ENCODE peak calls at places on chromosomes 12 and 14, in six cellular contexts. One of them, this sample, is unnamed.

GRCh38 chr12:67854351-67854750 is 134.9 kb upstream of the IFNG-AS1 start:
- DNase-seq in breast epithelium: no peak
- DNase-seq in HCT116: no peak
- DNase-seq in GM12878: no peak
- DNase-seq in suprapubic skin: no peak
- DNase-seq in spleen: no peak
- DNase-seq in this sample: no peak

GRCh38 chr12:94228488-94228907 is 80.1 kb downstream of the PLXNC1 start:
- DNase-seq in breast epithelium: no peak
- DNase-seq in HCT116: no peak
- DNase-seq in GM12878: no peak
- DNase-seq in suprapubic skin: no peak
- DNase-seq in spleen: no peak
- DNase-seq in this sample: no peak

GRCh38 chr12:107660861-107661415 is 24.7 kb upstream of the PWP1 start:
- DNase-seq in breast epithelium: no peak
- DNase-seq in HCT116: no peak
- DNase-seq in GM12878: no peak
- DNase-seq in suprapubic skin: no peak
- DNase-seq in spleen: no peak
- DNase-seq in this sample: no peak

GRCh38 chr14:68638817-68639517 is 153.9 kb downstream of the ZFP36L1 start:
- DNase-seq in breast epithelium: no peak
- DNase-seq in HCT116: no peak
- DNase-seq in GM12878: no peak
- DNase-seq in suprapubic skin: peak
- DNase-seq in spleen: no peak
- DNase-seq in this sample: peak

GRCh38 chr14:39154594-39155189 is 15.4 kb downstream of the TRAPPC6B start:
- DNase-seq in breast epithelium: no peak
- DNase-seq in HCT116: no peak
- DNase-seq in GM12878: no peak
- DNase-seq in suprapubic skin: no peak
- DNase-seq in spleen: no peak
- DNase-seq in this sample: no peak

GRCh38 chr12:63977441-63977840 is 132.9 kb downstream of the SRGAP1 start:
- DNase-seq in breast epithelium: no peak
- DNase-seq in HCT116: no peak
- DNase-seq in GM12878: no peak
- DNase-seq in suprapubic skin: no peak
- DNase-seq in spleen: no peak
- DNase-seq in this sample: no peak

GRCh38 chr12:64673490-64674169 is 63.3 kb downstream of the RASSF3 start:
- DNase-seq in breast epithelium: no peak
- DNase-seq in HCT116: no peak
- DNase-seq in GM12878: no peak
- DNase-seq in suprapubic skin: no peak
- DNase-seq in spleen: no peak
- DNase-seq in this sample: no peak

GRCh38 chr12:1912580-1913376 is 5.7 kb downstream of the CACNA2D4 start:
- DNase-seq in breast epithelium: peak
- DNase-seq in HCT116: no peak
- DNase-seq in GM12878: no peak
- DNase-seq in suprapubic skin: no peak
- DNase-seq in spleen: peak
- DNase-seq in this sample: no peak

GRCh38 chr12:109624467-109624866 is 50.9 kb downstream of the MVK start:
- DNase-seq in breast epithelium: no peak
- DNase-seq in HCT116: no peak
- DNase-seq in GM12878: no peak
- DNase-seq in suprapubic skin: no peak
- DNase-seq in spleen: no peak
- DNase-seq in this sample: no peak

GRCh38 chr14:105248368-105249174 is at the start of gene BTBD6:
- DNase-seq in breast epithelium: peak
- DNase-seq in HCT116: peak
- DNase-seq in GM12878: peak
- DNase-seq in suprapubic skin: peak
- DNase-seq in spleen: peak
- DNase-seq in this sample: no peak

GRCh38 chr12:6158263-6158662 is 33.8 kb upstream of the VWF start:
- DNase-seq in breast epithelium: no peak
- DNase-seq in HCT116: no peak
- DNase-seq in GM12878: no peak
- DNase-seq in suprapubic skin: no peak
- DNase-seq in spleen: no peak
- DNase-seq in this sample: no peak

GRCh38 chr14:42138406-42138805 is 531.7 kb downstream of the LRFN5 start:
- DNase-seq in breast epithelium: no peak
- DNase-seq in HCT116: no peak
- DNase-seq in GM12878: no peak
- DNase-seq in suprapubic skin: no peak
- DNase-seq in spleen: no peak
- DNase-seq in this sample: no peak

GRCh38 chr14:54743382-54743781 is 159.2 kb downstream of the GCH1 start:
- DNase-seq in breast epithelium: no peak
- DNase-seq in HCT116: no peak
- DNase-seq in GM12878: no peak
- DNase-seq in suprapubic skin: no peak
- DNase-seq in spleen: no peak
- DNase-seq in this sample: no peak

GRCh38 chr12:93616584-93617101 is 44.2 kb downstream of the SOCS2 start:
- DNase-seq in breast epithelium: no peak
- DNase-seq in HCT116: no peak
- DNase-seq in GM12878: no peak
- DNase-seq in suprapubic skin: no peak
- DNase-seq in spleen: no peak
- DNase-seq in this sample: no peak

GRCh38 chr12:106999444-106999843 is 12.5 kb upstream of the MTERF2 start:
- DNase-seq in breast epithelium: no peak
- DNase-seq in HCT116: no peak
- DNase-seq in GM12878: no peak
- DNase-seq in suprapubic skin: no peak
- DNase-seq in spleen: no peak
- DNase-seq in this sample: no peak

GRCh38 chr14:68636597-68636996 is 156.3 kb downstream of the ZFP36L1 start:
- DNase-seq in breast epithelium: peak
- DNase-seq in HCT116: no peak
- DNase-seq in GM12878: no peak
- DNase-seq in suprapubic skin: peak
- DNase-seq in spleen: peak
- DNase-seq in this sample: peak

GRCh38 chr12:5318874-5319273 is 113.0 kb upstream of the NTF3 start:
- DNase-seq in breast epithelium: no peak
- DNase-seq in HCT116: peak
- DNase-seq in GM12878: no peak
- DNase-seq in suprapubic skin: no peak
- DNase-seq in spleen: no peak
- DNase-seq in this sample: no peak

GRCh38 chr12:106139422-106140141 is 828 bp upstream of the NUAK1 start:
- DNase-seq in breast epithelium: no peak
- DNase-seq in HCT116: peak
- DNase-seq in GM12878: no peak
- DNase-seq in suprapubic skin: peak
- DNase-seq in spleen: peak
- DNase-seq in this sample: no peak

GRCh38 chr12:44379827-44380226 is 496.3 kb downstream of the NELL2 start:
- DNase-seq in breast epithelium: no peak
- DNase-seq in HCT116: no peak
- DNase-seq in GM12878: no peak
- DNase-seq in suprapubic skin: no peak
- DNase-seq in spleen: no peak
- DNase-seq in this sample: no peak

GRCh38 chr14:53103941-53104340 is 49.2 kb downstream of the DDHD1 start:
- DNase-seq in breast epithelium: no peak
- DNase-seq in HCT116: no peak
- DNase-seq in GM12878: no peak
- DNase-seq in suprapubic skin: no peak
- DNase-seq in spleen: no peak
- DNase-seq in this sample: no peak

GRCh38 chr12:117441751-117442150 is 80.3 kb upstream of the NOS1 start:
- DNase-seq in breast epithelium: peak
- DNase-seq in HCT116: no peak
- DNase-seq in GM12878: no peak
- DNase-seq in suprapubic skin: no peak
- DNase-seq in spleen: no peak
- DNase-seq in this sample: no peak

GRCh38 chr14:57833304-57833703 is 32.6 kb downstream of the SLC35F4 start:
- DNase-seq in breast epithelium: peak
- DNase-seq in HCT116: peak
- DNase-seq in GM12878: no peak
- DNase-seq in suprapubic skin: no peak
- DNase-seq in spleen: no peak
- DNase-seq in this sample: no peak

GRCh38 chr14:77615231-77616132 is 955 bp downstream of the SPTLC2 start:
- DNase-seq in breast epithelium: no peak
- DNase-seq in HCT116: no peak
- DNase-seq in GM12878: no peak
- DNase-seq in suprapubic skin: no peak
- DNase-seq in spleen: no peak
- DNase-seq in this sample: no peak

GRCh38 chr14:36383674-36384421 is 63.4 kb upstream of the MBIP start:
- DNase-seq in breast epithelium: peak
- DNase-seq in HCT116: no peak
- DNase-seq in GM12878: no peak
- DNase-seq in suprapubic skin: no peak
- DNase-seq in spleen: no peak
- DNase-seq in this sample: no peak

GRCh38 chr14:86892167-86892956 is 1100.6 kb downstream of the GALC start:
- DNase-seq in breast epithelium: no peak
- DNase-seq in HCT116: no peak
- DNase-seq in GM12878: no peak
- DNase-seq in suprapubic skin: no peak
- DNase-seq in spleen: no peak
- DNase-seq in this sample: no peak

GRCh38 chr12:47770086-47770726 is 2.8 kb upstream of the SLC48A1 start:
- DNase-seq in breast epithelium: no peak
- DNase-seq in HCT116: no peak
- DNase-seq in GM12878: no peak
- DNase-seq in suprapubic skin: no peak
- DNase-seq in spleen: no peak
- DNase-seq in this sample: no peak

GRCh38 chr14:33922125-33922524 is 28.7 kb downstream of the EGLN3 start:
- DNase-seq in breast epithelium: no peak
- DNase-seq in HCT116: no peak
- DNase-seq in GM12878: no peak
- DNase-seq in suprapubic skin: no peak
- DNase-seq in spleen: no peak
- DNase-seq in this sample: no peak

DNA sequence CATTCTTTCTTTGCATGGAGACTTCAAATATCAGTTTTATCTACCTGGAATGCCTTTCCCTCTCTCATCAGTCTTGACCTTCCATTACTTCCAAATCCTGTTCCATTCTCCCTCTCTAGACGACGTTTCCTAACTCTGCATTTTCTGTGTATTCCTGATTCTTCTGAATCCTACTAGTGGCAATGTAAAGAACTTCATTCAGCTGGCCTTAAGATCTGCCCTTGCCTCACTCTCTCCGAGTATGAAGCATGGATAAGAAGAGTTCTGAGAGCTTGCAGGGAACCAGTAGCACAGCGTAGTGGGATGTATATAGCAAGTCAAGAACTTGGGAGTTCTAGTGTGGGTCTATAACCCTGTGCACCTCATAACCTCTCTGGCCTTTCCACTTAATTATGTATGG is 68.5 kb upstream of the HOXC13 start:
- DNase-seq in breast epithelium: no peak
- DNase-seq in HCT116: no peak
- DNase-seq in GM12878: no peak
- DNase-seq in suprapubic skin: no peak
- DNase-seq in spleen: no peak
- DNase-seq in this sample: no peak
- TF ChIP-seq POLR2AphosphoS5 in breast epithelium: no peak
- TF ChIP-seq POLR2AphosphoS5 in HCT116: no peak
- TF ChIP-seq POLR2AphosphoS5 in GM12878: no peak
- TF ChIP-seq POLR2AphosphoS5 in suprapubic skin: no peak
- TF ChIP-seq POLR2AphosphoS5 in spleen: no peak
- TF ChIP-seq POLR2AphosphoS5 in this sample: no peak

GRCh38 chr14:49768301-49769121 is 558 bp downstream of the KLHDC2 start:
- DNase-seq in breast epithelium: peak
- DNase-seq in HCT116: peak
- DNase-seq in GM12878: no peak
- DNase-seq in suprapubic skin: peak
- DNase-seq in spleen: peak
- DNase-seq in this sample: no peak

GRCh38 chr14:49767473-49768300 is at the start of gene KLHDC2:
- DNase-seq in breast epithelium: peak
- DNase-seq in HCT116: peak
- DNase-seq in GM12878: no peak
- DNase-seq in suprapubic skin: peak
- DNase-seq in spleen: peak
- DNase-seq in this sample: no peak

GRCh38 chr14:49769171-49769570 is 1.2 kb downstream of the KLHDC2 start:
- DNase-seq in breast epithelium: no peak
- DNase-seq in HCT116: no peak
- DNase-seq in GM12878: no peak
- DNase-seq in suprapubic skin: no peak
- DNase-seq in spleen: no peak
- DNase-seq in this sample: no peak

GRCh38 chr14:49769581-49770211 is 1.7 kb downstream of the KLHDC2 start:
- DNase-seq in breast epithelium: no peak
- DNase-seq in HCT116: no peak
- DNase-seq in GM12878: no peak
- DNase-seq in suprapubic skin: no peak
- DNase-seq in spleen: no peak
- DNase-seq in this sample: no peak

GRCh38 chr14:49770212-49770817 is 2.4 kb downstream of the KLHDC2 start:
- DNase-seq in breast epithelium: no peak
- DNase-seq in HCT116: no peak
- DNase-seq in GM12878: no peak
- DNase-seq in suprapubic skin: no peak
- DNase-seq in spleen: no peak
- DNase-seq in this sample: no peak
- TF ChIP-seq POLR2A in breast epithelium: no peak
- TF ChIP-seq POLR2A in HCT116: no peak
- TF ChIP-seq POLR2A in GM12878: no peak
- TF ChIP-seq POLR2A in suprapubic skin: no peak
- TF ChIP-seq POLR2A in spleen: no peak
- TF ChIP-seq POLR2A in this sample: no peak

DNA sequence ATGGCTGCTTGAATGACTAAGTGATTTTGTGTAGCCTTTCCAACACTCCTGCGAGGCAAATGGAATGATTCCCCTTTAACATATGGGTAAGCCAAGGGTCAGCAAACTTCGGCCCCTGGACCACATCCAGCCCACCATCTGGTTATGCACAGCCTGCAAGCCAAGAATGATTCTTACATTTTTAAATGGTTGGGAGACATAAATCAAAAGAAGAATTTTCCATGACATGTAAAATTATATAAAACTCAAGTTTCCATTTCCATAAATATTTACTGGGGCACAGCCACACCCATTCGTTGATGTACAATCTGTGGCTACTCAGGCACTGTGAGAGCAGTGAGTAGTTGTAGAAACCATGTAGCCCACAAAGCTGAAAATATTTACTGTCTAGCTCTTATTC is 9.0 kb downstream of the SLC8B1 start:
- DNase-seq in breast epithelium: no peak
- DNase-seq in HCT116: no peak
- DNase-seq in GM12878: no peak
- DNase-seq in suprapubic skin: no peak
- DNase-seq in spleen: no peak
- DNase-seq in this sample: no peak
- TF ChIP-seq POLR2AphosphoS5 in breast epithelium: no peak
- TF ChIP-seq POLR2AphosphoS5 in HCT116: no peak
- TF ChIP-seq POLR2AphosphoS5 in GM12878: no peak
- TF ChIP-seq POLR2AphosphoS5 in suprapubic skin: no peak
- TF ChIP-seq POLR2AphosphoS5 in spleen: no peak
- TF ChIP-seq POLR2AphosphoS5 in this sample: no peak

GRCh38 chr14:88792572-88793258 is at the start of gene EML5:
- DNase-seq in breast epithelium: peak
- DNase-seq in HCT116: peak
- DNase-seq in GM12878: no peak
- DNase-seq in suprapubic skin: peak
- DNase-seq in spleen: peak
- DNase-seq in this sample: no peak
- TF ChIP-seq POLR2A in breast epithelium: no peak
- TF ChIP-seq POLR2A in HCT116: no peak
- TF ChIP-seq POLR2A in GM12878: peak
- TF ChIP-seq POLR2A in suprapubic skin: no peak
- TF ChIP-seq POLR2A in spleen: no peak
- TF ChIP-seq POLR2A in this sample: no peak

This sample was measured in vagina.